ENCODE peak calls at places on chromosomes 6 and 20, in five cellular contexts. I is amniotic epithelial cell, B is H7, U is activated T-helper 1 cell treated with Interleukin-2 at 50 U/mL for 16 hours, P is psoas muscle. Y is an unnamed sample.

GRCh38 chr20:10114598-10114997 is 79.8 kb downstream of the ANKEF1 start:
- DNase-seq in I (no peak), B (no peak), U (no peak), P (no peak), Y (no peak)

GRCh38 chr6:40978687-40979289 is 60.2 kb downstream of the UNC5CL start:
- DNase-seq in I (no peak), B (no peak), U (no peak), P (no peak), Y (no peak)

GRCh38 chr20:61744691-61745396 is 320.8 kb downstream of the TAF4 start:
- DNase-seq in I (peak), B (no peak), U (no peak), P (no peak), Y (no peak)

GRCh38 chr6:8845691-8846090 is 410.3 kb upstream of the SLC35B3 start:
- DNase-seq in I (no peak), B (no peak), U (no peak), P (no peak), Y (no peak)

GRCh38 chr6:25710287-25710686 is 44.3 kb upstream of the SLC17A4 start:
- DNase-seq in I (no peak), B (no peak), U (no peak), P (no peak), Y (no peak)

GRCh38 chr20:38727602-38728236 is 3.4 kb downstream of the SLC32A1 start:
- DNase-seq in I (no peak), B (no peak), U (no peak), P (no peak), Y (no peak)

GRCh38 chr6:44985006-44985405 is 343.1 kb upstream of the RUNX2 start:
- DNase-seq in I (no peak), B (no peak), U (no peak), P (no peak), Y (no peak)

GRCh38 chr6:28522594-28523557 is 2.8 kb upstream of the GPX5 start:
- DNase-seq in I (no peak), B (no peak), U (peak), P (no peak), Y (peak)

GRCh38 chr6:42727084-42727601 is 4.7 kb upstream of the PRPH2 start:
- DNase-seq in I (no peak), B (peak), U (no peak), P (peak), Y (no peak)

GRCh38 chr6:148524509-148524908 is 181.9 kb downstream of the SASH1 start:
- DNase-seq in I (peak), B (no peak), U (no peak), P (no peak), Y (no peak)

GRCh38 chr20:1905693-1906092 is 10.5 kb downstream of the SIRPA start:
- DNase-seq in I (no peak), B (no peak), U (no peak), P (no peak), Y (no peak)

GRCh38 chr20:59938696-59939051 is 1.4 kb downstream of the PPP1R3D start:
- DNase-seq in I (no peak), B (no peak), U (no peak), P (peak), Y (no peak)

GRCh38 chr6:2353412-2354137 is 108.2 kb upstream of the GMDS start:
- DNase-seq in I (peak), B (peak), U (peak), P (peak), Y (peak)

GRCh38 chr6:55868910-55869479 is 6.4 kb downstream of the BMP5 start:
- DNase-seq in I (peak), B (no peak), U (no peak), P (no peak), Y (no peak)

GRCh38 chr6:36677753-36678487 is 594 bp upstream of the CDKN1A start:
- DNase-seq in I (no peak), B (no peak), U (no peak), P (no peak), Y (no peak)

GRCh38 chr6:154412106-154412820 is 55.7 kb upstream of the IPCEF1 start:
- DNase-seq in I (peak), B (no peak), U (no peak), P (no peak), Y (no peak)

GRCh38 chr6:150142657-150143501 is at the start of gene PPP1R14C:
- DNase-seq in I (no peak), B (peak), U (no peak), P (peak), Y (no peak)

GRCh38 chr6:88760091-88760490 is 203.3 kb downstream of the RNGTT start:
- DNase-seq in I (no peak), B (no peak), U (no peak), P (no peak), Y (no peak)

GRCh38 chr6:42279966-42280629 is 62.4 kb upstream of the MRPS10 start:
- DNase-seq in I (no peak), B (peak), U (no peak), P (peak), Y (no peak)

GRCh38 chr20:58597021-58597940 is 53.8 kb upstream of the STX16 start:
- DNase-seq in I (peak), B (no peak), U (no peak), P (peak), Y (no peak)

GRCh38 chr6:145954985-145955384 is 9.2 kb downstream of the SHPRH start:
- DNase-seq in I (no peak), B (no peak), U (no peak), P (no peak), Y (no peak)

GRCh38 chr6:37556884-37557644 is 57.4 kb upstream of the CCDC167 start:
- DNase-seq in I (no peak), B (no peak), U (no peak), P (no peak), Y (no peak)

GRCh38 chr20:39876974-39877615 is 811.9 kb downstream of the MAFB start:
- DNase-seq in I (no peak), B (no peak), U (no peak), P (no peak), Y (no peak)

GRCh38 chr6:43216200-43216599 is 13.1 kb downstream of the DNPH1 start:
- DNase-seq in I (no peak), B (peak), U (no peak), P (no peak), Y (no peak)

GRCh38 chr6:41736800-41737555 is 1.6 kb upstream of the TFEB start:
- DNase-seq in I (no peak), B (no peak), U (no peak), P (no peak), Y (no peak)

GRCh38 chr20:46023148-46023484 is 5.9 kb upstream of the SLC12A5 start:
- DNase-seq in I (no peak), B (no peak), U (no peak), P (no peak), Y (no peak)

GRCh38 chr6:17305219-17306001 is 24.2 kb downstream of the RBM24 start:
- DNase-seq in I (peak), B (peak), U (no peak), P (no peak), Y (no peak)